ENCODE peak calls at places on chromosomes 2 and 18, in nine cellular contexts. R is brain microvascular endothelial cell, J is astrocyte of the cerebellum, F is foreskin fibroblast, N is PC-3, K is NB4, S is HL-60, C is BJ, G is stomach. P is an unnamed sample.

GRCh38 chr18:34028341-34028740 is 196.4 kb downstream of the NOL4 start:
- DNase-seq in R (no peak), J (peak), F (no peak), N (no peak), K (no peak), S (no peak), C (no peak), G (peak), P (no peak)

GRCh38 chr2:176297067-176297466 is 27.8 kb downstream of the MTX2 start:
- DNase-seq in R (no peak), J (peak), F (no peak), N (no peak), K (peak), S (no peak), C (no peak), G (no peak), P (no peak)

GRCh38 chr18:78607221-78607620 is 372.4 kb upstream of the SALL3 start:
- DNase-seq in R (no peak), J (no peak), F (no peak), N (no peak), K (no peak), S (no peak), C (no peak), G (no peak), P (no peak)

GRCh38 chr2:43169091-43169936 is 57.1 kb downstream of the ZFP36L2 start:
- DNase-seq in R (no peak), J (no peak), F (no peak), N (peak), K (peak), S (peak), C (no peak), G (peak), P (peak)

GRCh38 chr18:55310044-55310676 is 277.8 kb downstream of the TCF4 start:
- DNase-seq in R (no peak), J (no peak), F (peak), N (no peak), K (no peak), S (no peak), C (no peak), G (no peak), P (no peak)

GRCh38 chr2:29105375-29105774 is 9.8 kb upstream of the CLIP4 start:
- DNase-seq in R (no peak), J (no peak), F (no peak), N (no peak), K (no peak), S (no peak), C (no peak), G (no peak), P (no peak)

GRCh38 chr2:42244520-42244919 is 75.4 kb downstream of the EML4 start:
- DNase-seq in R (no peak), J (no peak), F (no peak), N (no peak), K (no peak), S (no peak), C (no peak), G (no peak), P (no peak)

GRCh38 chr2:28546242-28546641 is 50.4 kb downstream of the PLB1 start:
- DNase-seq in R (no peak), J (no peak), F (no peak), N (no peak), K (peak), S (peak), C (no peak), G (no peak), P (no peak)

GRCh38 chr18:42287047-42287446 is 332.0 kb downstream of the PIK3C3 start:
- DNase-seq in R (no peak), J (no peak), F (no peak), N (no peak), K (no peak), S (no peak), C (no peak), G (no peak), P (no peak)

GRCh38 chr2:226073496-226073895 is 674.0 kb downstream of the NYAP2 start:
- DNase-seq in R (no peak), J (no peak), F (no peak), N (no peak), K (no peak), S (no peak), C (no peak), G (no peak), P (no peak)

GRCh38 chr2:157182834-157183396 is 74.6 kb upstream of the GALNT5 start:
- DNase-seq in R (peak), J (peak), F (peak), N (peak), K (peak), S (no peak), C (peak), G (no peak), P (no peak)

GRCh38 chr2:118221952-118222594 is 133.8 kb downstream of the INSIG2 start:
- DNase-seq in R (peak), J (peak), F (peak), N (peak), K (peak), S (peak), C (peak), G (peak), P (no peak)

GRCh38 chr2:130920417-130921030 is 83.8 kb downstream of the ARHGEF4 start:
- DNase-seq in R (peak), J (peak), F (peak), N (peak), K (peak), S (peak), C (peak), G (peak), P (peak)

GRCh38 chr18:44912740-44913478 is 232.2 kb downstream of the SETBP1 start:
- DNase-seq in R (no peak), J (no peak), F (no peak), N (no peak), K (no peak), S (no peak), C (no peak), G (no peak), P (no peak)

GRCh38 chr18:7370375-7370774 is 139.5 kb downstream of the LRRC30 start:
- DNase-seq in R (no peak), J (no peak), F (no peak), N (no peak), K (no peak), S (no peak), C (no peak), G (no peak), P (no peak)

GRCh38 chr2:2286592-2286991 is 44.5 kb downstream of the MYT1L start:
- DNase-seq in R (no peak), J (no peak), F (no peak), N (no peak), K (no peak), S (no peak), C (no peak), G (no peak), P (no peak)

GRCh38 chr2:60312618-60313017 is 240.8 kb downstream of the BCL11A start:
- DNase-seq in R (no peak), J (no peak), F (no peak), N (no peak), K (no peak), S (no peak), C (no peak), G (no peak), P (no peak)

GRCh38 chr2:64471616-64472015 is 17.7 kb downstream of the LGALSL start:
- DNase-seq in R (no peak), J (no peak), F (no peak), N (no peak), K (no peak), S (no peak), C (no peak), G (no peak), P (no peak)

GRCh38 chr2:45506756-45507155 is 104.3 kb downstream of the SRBD1 start:
- DNase-seq in R (no peak), J (no peak), F (peak), N (no peak), K (no peak), S (no peak), C (no peak), G (no peak), P (no peak)

GRCh38 chr2:120892967-120893667 is 157.4 kb downstream of the GLI2 start:
- DNase-seq in R (peak), J (peak), F (peak), N (no peak), K (no peak), S (no peak), C (no peak), G (no peak), P (no peak)

GRCh38 chr2:150619607-150620330 is 132.3 kb upstream of the RND3 start:
- DNase-seq in R (peak), J (no peak), F (peak), N (peak), K (no peak), S (no peak), C (no peak), G (no peak), P (no peak)

GRCh38 chr2:111169924-111170323 is 49.2 kb downstream of the BCL2L11 start:
- DNase-seq in R (no peak), J (no peak), F (no peak), N (no peak), K (no peak), S (no peak), C (no peak), G (no peak), P (no peak)

GRCh38 chr2:130373808-130374365 is 18.0 kb downstream of the PTPN18 start:
- DNase-seq in R (no peak), J (no peak), F (no peak), N (no peak), K (no peak), S (no peak), C (no peak), G (no peak), P (no peak)

GRCh38 chr2:80706951-80707350 is 402.4 kb upstream of the LRRTM1 start:
- DNase-seq in R (no peak), J (no peak), F (no peak), N (no peak), K (no peak), S (no peak), C (no peak), G (no peak), P (no peak)

GRCh38 chr2:201830666-201831065 is 24.3 kb downstream of the CDK15 start:
- DNase-seq in R (no peak), J (no peak), F (no peak), N (no peak), K (peak), S (no peak), C (no peak), G (no peak), P (no peak)

GRCh38 chr2:12719400-12720104 is 2.8 kb downstream of the TRIB2 start:
- DNase-seq in R (no peak), J (no peak), F (peak), N (peak), K (peak), S (no peak), C (no peak), G (no peak), P (no peak)
- TF ChIP-seq CTCF in R (no peak), J (no peak), F (no peak), N (no peak), K (no peak), S (no peak), C (no peak), G (no peak), P (no peak)

DNA sequence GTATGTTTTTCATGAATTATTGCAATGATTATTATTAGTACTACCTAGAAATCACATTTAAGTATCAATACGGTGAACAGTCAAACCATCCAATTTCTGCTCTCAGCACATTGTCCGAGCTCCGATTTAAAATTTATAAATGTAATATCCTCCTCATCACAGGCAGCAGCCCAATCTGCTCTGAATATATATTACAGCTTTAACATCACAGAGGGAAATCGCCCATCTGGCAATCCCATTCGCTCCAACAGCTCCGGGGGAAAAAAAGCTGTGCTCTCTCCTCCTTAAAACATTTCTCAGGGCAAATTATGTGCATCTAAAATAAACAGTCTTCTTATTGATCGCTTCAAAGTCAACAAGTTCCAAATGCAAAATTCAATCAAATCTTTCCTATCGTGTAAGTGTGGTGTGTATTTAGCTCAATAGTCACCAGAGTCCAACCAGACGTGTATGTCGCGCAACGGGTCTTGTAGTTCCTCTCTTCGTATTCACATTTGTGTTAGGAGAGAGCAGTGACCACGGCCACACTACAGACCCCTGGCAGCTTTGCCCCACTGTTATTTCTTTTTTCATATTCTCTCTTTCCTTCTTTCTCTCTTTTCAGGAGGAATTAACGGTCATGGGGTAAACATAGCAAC is 2.4 kb downstream of the FIGN start:
- DNase-seq in R (peak), J (no peak), F (peak), N (no peak), K (no peak), S (no peak), C (no peak), G (no peak), P (no peak)
- H3K4me3 ChIP-seq in R (peak), J (peak), F (peak), N (no peak), K (no peak), S (no peak), C (no peak), G (peak), P (no peak)

GRCh38 chr2:238173692-238174091 is 14.9 kb downstream of the ERFE start:
- DNase-seq in R (no peak), J (no peak), F (no peak), N (no peak), K (no peak), S (no peak), C (no peak), G (no peak), P (no peak)
- TF ChIP-seq CTCF in R (peak), J (no peak), F (no peak), N (peak), K (peak), S (no peak), C (peak), G (no peak), P (peak)

DNA sequence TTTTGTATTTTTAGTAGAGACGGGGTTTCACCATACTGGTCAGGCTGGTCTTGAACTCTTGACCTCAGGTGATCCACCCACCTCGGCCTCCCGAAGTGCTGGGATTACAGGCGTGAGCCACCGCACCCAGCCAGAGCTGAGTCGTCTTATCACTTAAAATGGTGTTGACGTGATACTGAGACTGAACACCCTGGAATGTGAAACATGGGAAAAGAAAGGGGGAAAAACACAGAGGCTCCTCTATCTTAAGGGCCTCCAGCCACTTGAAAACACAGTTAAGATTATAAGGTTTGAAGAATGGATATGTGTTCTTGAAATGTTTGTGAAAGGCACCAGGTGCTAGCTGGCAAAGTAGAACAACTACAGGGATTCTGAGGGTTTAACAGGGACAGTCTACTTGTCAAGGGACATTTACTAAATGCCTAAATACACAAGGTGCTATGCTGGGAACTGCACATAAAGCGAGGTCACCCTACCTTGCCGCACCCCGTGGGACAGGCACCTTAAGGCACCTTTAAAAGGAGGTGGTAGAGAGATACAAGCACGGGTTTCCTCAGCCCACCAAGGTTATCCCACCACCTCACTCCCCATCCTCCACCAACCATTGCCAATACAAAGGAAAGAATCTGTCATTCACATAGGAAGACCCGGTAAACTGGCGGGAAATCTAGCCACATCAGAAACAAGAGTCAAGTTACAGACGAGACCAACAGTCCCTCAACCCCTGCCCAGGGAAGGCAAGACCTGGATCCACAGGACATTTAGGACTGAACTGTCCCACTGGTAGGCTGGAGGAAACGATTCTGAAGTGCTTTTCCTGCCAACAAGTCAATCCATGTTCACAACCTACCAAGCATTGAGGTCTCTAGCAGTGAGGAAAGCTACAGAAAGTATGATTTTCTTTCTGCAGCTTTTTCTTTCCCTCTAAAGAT is 43.4 kb downstream of the STK39 start:
- DNase-seq in R (no peak), J (no peak), F (no peak), N (no peak), K (no peak), S (no peak), C (no peak), G (no peak), P (no peak)
- H3K4me3 ChIP-seq in R (no peak), J (no peak), F (no peak), N (no peak), K (no peak), S (no peak), C (no peak), G (no peak), P (no peak)

GRCh38 chr2:38522754-38523349 is 79.9 kb downstream of the HNRNPLL start:
- DNase-seq in R (no peak), J (no peak), F (no peak), N (no peak), K (no peak), S (no peak), C (no peak), G (no peak), P (no peak)

GRCh38 chr2:38521835-38522234 is 80.9 kb downstream of the HNRNPLL start:
- DNase-seq in R (no peak), J (no peak), F (no peak), N (no peak), K (no peak), S (no peak), C (no peak), G (no peak), P (no peak)

GRCh38 chr2:38526195-38526594 is 76.5 kb downstream of the HNRNPLL start:
- DNase-seq in R (peak), J (no peak), F (peak), N (no peak), K (no peak), S (no peak), C (no peak), G (no peak), P (no peak)

GRCh38 chr2:38524580-38524979 is 78.1 kb downstream of the HNRNPLL start:
- DNase-seq in R (no peak), J (no peak), F (no peak), N (no peak), K (no peak), S (no peak), C (no peak), G (no peak), P (no peak)

DNA sequence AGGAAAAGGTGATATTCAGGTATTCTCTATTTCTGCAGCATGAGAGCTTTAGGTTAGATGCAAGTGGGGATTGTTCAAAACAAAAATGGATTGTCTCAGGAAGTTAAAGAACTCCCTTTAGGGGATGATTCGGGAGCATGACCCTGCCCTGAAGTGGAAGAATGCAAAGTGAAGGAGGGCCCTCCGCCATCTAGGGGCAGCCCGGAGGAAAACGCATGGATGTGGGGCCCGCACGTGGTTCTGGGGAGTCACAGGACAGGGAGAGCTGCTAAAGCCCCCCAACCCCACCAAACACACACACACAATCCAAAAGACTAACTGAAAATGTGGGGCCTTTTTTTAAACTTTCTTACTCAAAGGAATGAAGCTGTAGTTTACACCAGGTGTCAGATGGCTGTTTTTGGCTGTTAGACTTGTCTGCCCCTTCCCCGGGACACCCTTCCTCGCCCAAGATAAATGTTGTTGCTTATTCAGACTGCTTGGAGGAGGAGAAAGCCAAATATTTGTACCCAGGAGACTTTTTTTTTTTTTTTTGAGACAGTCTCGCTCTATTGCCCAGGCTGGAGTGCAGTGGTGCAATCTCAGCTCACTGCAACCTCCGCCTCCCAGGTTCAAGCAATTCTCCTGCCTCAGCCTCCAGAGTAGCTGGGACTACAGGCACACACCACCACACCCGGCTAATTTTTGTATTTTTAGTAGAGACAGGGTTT is 78.8 kb downstream of the HNRNPLL start:
- DNase-seq in R (no peak), J (no peak), F (no peak), N (no peak), K (peak), S (no peak), C (no peak), G (no peak), P (no peak)
- TF ChIP-seq CTCF in R (peak), J (peak), F (peak), N (peak), K (peak), S (no peak), C (peak), G (peak), P (no peak)

DNA sequence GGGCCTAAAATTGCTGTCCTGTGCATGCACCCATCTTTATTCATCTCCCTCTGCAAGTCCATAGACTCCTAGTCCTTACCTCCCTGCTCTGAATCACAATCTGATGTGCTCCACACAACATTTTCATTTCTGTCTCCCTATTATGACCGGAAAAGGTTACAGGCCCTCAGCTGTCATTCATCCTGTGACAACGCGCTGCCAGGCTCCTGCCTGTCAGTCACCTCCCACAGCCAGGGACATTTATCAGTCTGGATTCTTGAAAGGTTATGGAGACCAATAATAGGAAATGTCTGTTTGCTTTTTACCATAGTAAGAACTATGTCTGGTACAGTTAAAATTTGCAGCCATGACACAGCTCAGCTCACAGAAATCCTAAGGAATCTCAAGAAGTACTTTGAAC is 197.1 kb downstream of the RDH14 start:
- DNase-seq in R (no peak), J (no peak), F (no peak), N (no peak), K (no peak), S (no peak), C (no peak), G (no peak), P (no peak)
- H3K4me3 ChIP-seq in R (no peak), J (no peak), F (no peak), N (no peak), K (no peak), S (no peak), C (no peak), G (no peak), P (no peak)

DNA sequence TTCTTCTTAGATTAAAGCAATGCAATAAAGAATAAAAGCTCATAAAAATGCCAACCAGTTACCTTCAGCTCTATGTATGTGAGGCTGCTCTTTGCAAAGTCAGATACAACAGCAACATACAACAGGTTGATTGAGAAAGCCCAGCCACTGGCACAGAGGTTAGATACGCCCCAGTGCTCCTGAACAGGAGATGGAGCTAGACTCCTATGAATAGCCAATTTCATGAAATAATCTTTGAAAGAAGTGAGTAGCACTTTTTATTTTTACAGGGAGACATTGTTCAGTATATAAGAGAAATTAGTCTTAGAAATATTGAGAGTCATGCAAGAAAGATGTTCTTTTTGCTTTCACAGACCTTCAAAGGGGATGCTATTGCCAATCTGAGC is 362.4 kb upstream of the MEX3C start:
- DNase-seq in R (no peak), J (no peak), F (no peak), N (no peak), K (no peak), S (no peak), C (no peak), G (no peak), P (no peak)
- TF ChIP-seq CTCF in R (no peak), J (no peak), F (no peak), N (no peak), K (no peak), S (no peak), C (no peak), G (no peak), P (no peak)